ENCODE peak calls at places on chromosomes 7 and 10, in eight cellular contexts. One of them, this sample, is unnamed.

GRCh38 chr7:35617076-35617475 is 77.9 kb downstream of the HERPUD2 start:
- DNase-seq in AG08396: no peak
- DNase-seq in naive thymus-derived CD4-positive, alpha-beta T cell: no peak
- DNase-seq in IMR-90: peak
- DNase-seq in adrenal gland: no peak
- DNase-seq in A549: no peak
- DNase-seq in amniotic epithelial cell: peak
- DNase-seq in activated CD4-positive, CD25-positive, alpha-beta regulatory T cell: no peak
- DNase-seq in this sample: no peak

GRCh38 chr7:142104550-142105527 is 6.7 kb upstream of the MGAM2 start:
- DNase-seq in AG08396: no peak
- DNase-seq in naive thymus-derived CD4-positive, alpha-beta T cell: no peak
- DNase-seq in IMR-90: no peak
- DNase-seq in adrenal gland: peak
- DNase-seq in A549: peak
- DNase-seq in amniotic epithelial cell: peak
- DNase-seq in activated CD4-positive, CD25-positive, alpha-beta regulatory T cell: no peak
- DNase-seq in this sample: no peak

GRCh38 chr7:69677905-69678793 is 79.9 kb downstream of the AUTS2 start:
- DNase-seq in AG08396: no peak
- DNase-seq in naive thymus-derived CD4-positive, alpha-beta T cell: no peak
- DNase-seq in IMR-90: no peak
- DNase-seq in adrenal gland: no peak
- DNase-seq in A549: no peak
- DNase-seq in amniotic epithelial cell: no peak
- DNase-seq in activated CD4-positive, CD25-positive, alpha-beta regulatory T cell: no peak
- DNase-seq in this sample: peak

GRCh38 chr10:50990568-50991495 is 83.5 kb upstream of the PRKG1 start:
- DNase-seq in AG08396: peak
- DNase-seq in naive thymus-derived CD4-positive, alpha-beta T cell: no peak
- DNase-seq in IMR-90: peak
- DNase-seq in adrenal gland: no peak
- DNase-seq in A549: no peak
- DNase-seq in amniotic epithelial cell: peak
- DNase-seq in activated CD4-positive, CD25-positive, alpha-beta regulatory T cell: no peak
- DNase-seq in this sample: no peak

GRCh38 chr10:121325490-121326231 is 272.6 kb downstream of the FGFR2 start:
- DNase-seq in AG08396: no peak
- DNase-seq in naive thymus-derived CD4-positive, alpha-beta T cell: no peak
- DNase-seq in IMR-90: no peak
- DNase-seq in adrenal gland: no peak
- DNase-seq in A549: peak
- DNase-seq in amniotic epithelial cell: no peak
- DNase-seq in activated CD4-positive, CD25-positive, alpha-beta regulatory T cell: no peak
- DNase-seq in this sample: no peak

GRCh38 chr7:14900051-14900450 is 2.5 kb downstream of the DGKB start:
- DNase-seq in AG08396: no peak
- DNase-seq in naive thymus-derived CD4-positive, alpha-beta T cell: no peak
- DNase-seq in IMR-90: peak
- DNase-seq in adrenal gland: no peak
- DNase-seq in A549: no peak
- DNase-seq in amniotic epithelial cell: no peak
- DNase-seq in activated CD4-positive, CD25-positive, alpha-beta regulatory T cell: no peak
- DNase-seq in this sample: no peak

GRCh38 chr7:44065431-44066110 is at the start of gene PGAM2:
- DNase-seq in AG08396: no peak
- DNase-seq in naive thymus-derived CD4-positive, alpha-beta T cell: no peak
- DNase-seq in IMR-90: no peak
- DNase-seq in adrenal gland: peak
- DNase-seq in A549: no peak
- DNase-seq in amniotic epithelial cell: peak
- DNase-seq in activated CD4-positive, CD25-positive, alpha-beta regulatory T cell: no peak
- DNase-seq in this sample: peak

GRCh38 chr10:31604141-31604540 is 285.1 kb downstream of the ZEB1 start:
- DNase-seq in AG08396: no peak
- DNase-seq in naive thymus-derived CD4-positive, alpha-beta T cell: no peak
- DNase-seq in IMR-90: peak
- DNase-seq in adrenal gland: no peak
- DNase-seq in A549: no peak
- DNase-seq in amniotic epithelial cell: peak
- DNase-seq in activated CD4-positive, CD25-positive, alpha-beta regulatory T cell: no peak
- DNase-seq in this sample: peak

GRCh38 chr7:50860174-50860573 is 77.5 kb upstream of the GRB10 start:
- DNase-seq in AG08396: no peak
- DNase-seq in naive thymus-derived CD4-positive, alpha-beta T cell: no peak
- DNase-seq in IMR-90: no peak
- DNase-seq in adrenal gland: no peak
- DNase-seq in A549: no peak
- DNase-seq in amniotic epithelial cell: no peak
- DNase-seq in activated CD4-positive, CD25-positive, alpha-beta regulatory T cell: no peak
- DNase-seq in this sample: no peak